ENCODE peak calls at places on chromosomes 13 and 19, in seven cellular contexts. I is neural progenitor cell, V is body of pancreas, B is PC-9, Y is GM23248, J is thoracic aorta, S is transverse colon. U is an unnamed sample.

GRCh38 chr19:35889370-35890112 is 10.8 kb downstream of the NFKBID start:
- DNase-seq in I (no peak), V (no peak), B (no peak), Y (no peak), J (no peak), S (no peak), U (no peak)

GRCh38 chr13:100818706-100819105 is 144.1 kb upstream of the TMTC4 start:
- DNase-seq in I (no peak), V (no peak), B (no peak), Y (no peak), J (no peak), S (no peak), U (no peak)

GRCh38 chr19:16258440-16258903 is 60.8 kb downstream of the AP1M1 start:
- DNase-seq in I (no peak), V (peak), B (no peak), Y (no peak), J (no peak), S (peak), U (peak)

GRCh38 chr13:80083516-80084085 is 257.3 kb downstream of the SPRY2 start:
- DNase-seq in I (no peak), V (no peak), B (no peak), Y (peak), J (no peak), S (no peak), U (peak)

GRCh38 chr13:41470187-41470586 is 12.8 kb downstream of the RGCC start:
- DNase-seq in I (no peak), V (no peak), B (no peak), Y (no peak), J (no peak), S (no peak), U (no peak)

GRCh38 chr19:43078311-43078710 is 4.2 kb downstream of the PSG2 start:
- DNase-seq in I (no peak), V (peak), B (peak), Y (peak), J (no peak), S (no peak), U (no peak)

GRCh38 chr13:29595380-29596063 is at the start of gene SLC7A1:
- DNase-seq in I (peak), V (peak), B (peak), Y (peak), J (peak), S (peak), U (peak)

GRCh38 chr13:35512271-35512920 is 35.9 kb upstream of the MAB21L1 start:
- DNase-seq in I (no peak), V (peak), B (no peak), Y (peak), J (no peak), S (no peak), U (no peak)

GRCh38 chr13:94345374-94346195 is 133.9 kb downstream of the DCT start:
- DNase-seq in I (no peak), V (no peak), B (no peak), Y (peak), J (no peak), S (no peak), U (no peak)

GRCh38 chr13:74158606-74159352 is 24.6 kb upstream of the KLF12 start:
- DNase-seq in I (no peak), V (no peak), B (no peak), Y (no peak), J (no peak), S (no peak), U (no peak)

GRCh38 chr13:74162782-74163181 is 28.6 kb upstream of the KLF12 start:
- DNase-seq in I (no peak), V (no peak), B (no peak), Y (no peak), J (no peak), S (no peak), U (no peak)

GRCh38 chr13:74153316-74153715 is 19.1 kb upstream of the KLF12 start:
- DNase-seq in I (no peak), V (no peak), B (no peak), Y (no peak), J (no peak), S (no peak), U (no peak)

GRCh38 chr13:74162135-74162534 is 27.9 kb upstream of the KLF12 start:
- DNase-seq in I (no peak), V (no peak), B (no peak), Y (no peak), J (no peak), S (no peak), U (no peak)

DNA sequence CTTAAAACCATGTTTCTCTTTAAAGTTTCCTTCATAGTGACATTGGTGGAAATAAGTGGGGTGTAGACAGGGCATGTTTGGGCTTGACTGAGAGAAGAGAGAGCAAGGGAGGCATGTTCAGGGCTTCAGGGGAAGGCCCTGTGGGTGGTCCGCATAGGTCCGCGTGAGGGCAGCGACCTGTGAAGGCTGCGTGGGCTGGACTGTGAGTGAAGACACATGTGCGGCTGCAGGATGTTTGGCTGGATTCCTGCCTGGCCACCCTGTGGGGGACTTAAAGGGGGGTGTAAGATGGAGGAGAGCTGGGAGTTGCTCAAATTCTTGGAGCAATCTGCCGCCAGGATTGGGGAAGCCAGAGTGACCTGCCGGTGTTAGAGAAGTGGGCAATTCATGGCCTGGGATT is 23.8 kb upstream of the KLF12 start:
- DNase-seq in I (peak), V (no peak), B (no peak), Y (no peak), J (no peak), S (no peak), U (no peak)
- H3K27ac ChIP-seq in I (no peak), V (no peak), B (no peak), Y (no peak), J (no peak), S (no peak), U (no peak)

GRCh38 chr19:30390356-30390988 is 18.3 kb downstream of the ZNF536 start:
- DNase-seq in I (no peak), V (no peak), B (no peak), Y (no peak), J (no peak), S (no peak), U (no peak)

GRCh38 chr19:30391554-30392551 is 19.7 kb downstream of the ZNF536 start:
- DNase-seq in I (peak), V (no peak), B (no peak), Y (no peak), J (no peak), S (no peak), U (no peak)

GRCh38 chr19:30393046-30393445 is 20.9 kb downstream of the ZNF536 start:
- DNase-seq in I (no peak), V (no peak), B (no peak), Y (peak), J (no peak), S (no peak), U (no peak)

GRCh38 chr19:30388819-30389218 is 16.6 kb downstream of the ZNF536 start:
- DNase-seq in I (no peak), V (no peak), B (no peak), Y (no peak), J (no peak), S (no peak), U (no peak)

DNA sequence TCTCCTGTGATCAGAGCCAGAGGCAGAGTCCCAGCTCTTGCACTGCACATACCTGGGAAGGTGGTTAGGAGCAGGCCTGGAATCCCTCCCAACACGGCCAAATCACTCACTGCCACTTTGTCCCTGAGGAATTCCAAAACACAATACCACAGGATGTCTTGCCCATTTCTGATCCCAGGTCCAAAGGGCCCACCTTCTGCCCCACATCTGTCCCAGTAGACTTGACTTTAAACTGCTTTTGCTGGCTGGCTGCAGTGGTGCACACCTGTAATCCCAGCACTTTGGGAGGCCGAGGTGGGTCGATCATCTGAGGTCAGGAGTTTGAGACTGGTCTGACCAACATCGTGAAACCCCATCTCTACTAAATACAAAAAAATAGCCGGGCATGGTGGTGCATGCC is 18.9 kb downstream of the ZNF536 start:
- DNase-seq in I (no peak), V (no peak), B (no peak), Y (no peak), J (no peak), S (no peak), U (no peak)
- H3K27ac ChIP-seq in I (no peak), V (no peak), B (no peak), Y (no peak), J (no peak), S (no peak), U (no peak)

GRCh38 chr13:43805681-43806128 is 18.9 kb upstream of the ENOX1 start:
- DNase-seq in I (no peak), V (no peak), B (no peak), Y (no peak), J (no peak), S (no peak), U (no peak)

GRCh38 chr13:43800828-43801227 is 14.1 kb upstream of the ENOX1 start:
- DNase-seq in I (no peak), V (no peak), B (no peak), Y (no peak), J (no peak), S (no peak), U (no peak)

GRCh38 chr13:43804461-43805070 is 17.8 kb upstream of the ENOX1 start:
- DNase-seq in I (peak), V (peak), B (peak), Y (peak), J (no peak), S (no peak), U (no peak)

GRCh38 chr13:43802511-43802910 is 15.7 kb upstream of the ENOX1 start:
- DNase-seq in I (no peak), V (no peak), B (no peak), Y (no peak), J (no peak), S (no peak), U (no peak)

DNA sequence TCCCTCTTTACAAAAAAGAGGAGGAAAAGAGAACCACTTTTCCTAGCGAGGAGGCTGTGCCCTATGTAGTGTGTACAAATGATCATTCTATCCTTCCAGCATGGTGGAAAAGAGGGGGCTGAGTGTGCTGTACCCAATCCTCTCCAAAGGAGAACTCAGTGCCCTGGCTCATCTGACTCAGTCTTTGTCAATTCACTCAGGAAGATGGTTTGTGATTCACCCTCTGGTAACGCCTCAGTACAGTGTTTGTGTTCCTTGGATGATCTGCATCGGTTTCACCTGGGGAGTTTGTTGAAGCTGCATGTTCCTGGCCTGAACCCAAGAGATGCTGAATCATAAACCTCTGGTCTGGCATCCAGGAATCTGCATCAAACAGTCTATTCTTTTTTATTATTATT is 18.3 kb upstream of the ENOX1 start:
- DNase-seq in I (no peak), V (no peak), B (peak), Y (peak), J (no peak), S (no peak), U (no peak)
- H3K27ac ChIP-seq in I (no peak), V (no peak), B (peak), Y (peak), J (no peak), S (peak), U (no peak)

GRCh38 chr19:55189424-55189823 is 9.3 kb upstream of the SYT5 start:
- DNase-seq in I (no peak), V (no peak), B (peak), Y (peak), J (no peak), S (peak), U (no peak)
- H3K27ac ChIP-seq in I (no peak), V (no peak), B (peak), Y (peak), J (no peak), S (no peak), U (no peak)

DNA sequence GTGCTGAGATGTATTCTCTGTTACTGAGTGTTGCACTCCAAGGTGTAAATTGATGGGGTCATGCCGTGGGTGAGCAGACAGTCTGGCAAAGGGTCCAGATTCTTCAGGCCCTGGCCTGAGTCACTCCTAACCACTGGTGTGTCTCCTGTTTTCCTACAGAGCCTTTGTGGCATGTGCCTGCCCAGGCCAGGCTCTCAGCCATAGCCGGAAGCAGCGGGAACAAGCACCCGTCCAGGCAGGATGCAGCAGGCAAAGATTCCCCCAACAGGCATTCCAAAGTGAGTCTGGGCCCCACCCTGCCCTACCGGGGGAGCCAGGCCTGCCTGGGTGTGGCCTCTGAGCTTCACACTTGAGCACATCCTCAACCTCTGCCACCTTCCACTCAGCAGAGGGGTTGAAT is 61.9 kb downstream of the DPF1 start:
- DNase-seq in I (no peak), V (no peak), B (no peak), Y (no peak), J (no peak), S (no peak), U (no peak)
- H3K27ac ChIP-seq in I (no peak), V (no peak), B (no peak), Y (no peak), J (no peak), S (no peak), U (no peak)

U was measured in thyroid gland.